ENCODE peak calls at places on chromosomes 7 and 10, in six cellular contexts. H, A, K, I, P and G are unnamed samples.

GRCh38 chr7:150378853-150379589 is at the start of gene ZNF775:
- DNase-seq in H (peak), P (peak), K (peak), A (peak), I (peak), G (peak)

GRCh38 chr10:75038335-75038734 is 73.1 kb upstream of the SAMD8 start:
- DNase-seq in P (peak), I (no peak), H (no peak), K (no peak), A (peak), G (no peak)

GRCh38 chr7:105353752-105354328 is 34.9 kb downstream of the SRPK2 start:
- DNase-seq in A (peak), I (no peak), P (no peak), K (peak), H (no peak), G (no peak)

GRCh38 chr7:1284743-1285458 is 52.2 kb downstream of the UNCX start:
- DNase-seq in K (no peak), P (no peak), I (no peak), A (no peak), H (no peak), G (no peak)

GRCh38 chr7:9645756-9646155 is 1212.3 kb downstream of the NXPH1 start:
- DNase-seq in A (no peak), P (no peak), H (no peak), I (no peak), K (no peak), G (peak)

GRCh38 chr7:155746188-155746587 is 66.1 kb downstream of the SHH start:
- DNase-seq in I (no peak), K (no peak), H (no peak), A (no peak), P (no peak), G (no peak)

GRCh38 chr7:820341-820740 is 11.9 kb upstream of the SUN1 start:
- DNase-seq in A (no peak), H (no peak), P (no peak), K (no peak), I (no peak), G (no peak)

GRCh38 chr10:49700997-49701396 is 21.5 kb downstream of the C10orf53 start:
- DNase-seq in K (no peak), P (no peak), I (no peak), A (no peak), H (no peak), G (no peak)

GRCh38 chr7:18494821-18495408 is 634 bp upstream of the HDAC9 start:
- DNase-seq in I (no peak), A (no peak), P (no peak), H (no peak), K (no peak), G (peak)

GRCh38 chr10:71747808-71748523 is 25.4 kb downstream of the VSIR start:
- DNase-seq in A (no peak), I (no peak), K (no peak), P (no peak), H (no peak), G (no peak)

GRCh38 chr7:106732045-106732444 is 71.1 kb upstream of the CCDC71L start:
- DNase-seq in P (no peak), I (no peak), K (no peak), H (no peak), A (no peak), G (no peak)

GRCh38 chr7:152709307-152710133 is 33.6 kb upstream of the XRCC2 start:
- DNase-seq in A (peak), I (no peak), K (no peak), P (no peak), H (no peak), G (peak)